ENCODE peak calls at places on chromosomes 16 and 17, in seven cellular contexts. Q is fibroblast of the aortic adventitia, A is AG10803, R is BE2C, F is GM23338, O is cardiac muscle cell, B is iPS DF 6.9. K is an unnamed sample.
A peak's percentile ranks its signal among the peaks of the same experiment; 100 is the strongest.

GRCh38 chr17:40355123-40355803 is 9.3 kb downstream of the GJD3 start:
- DNase-seq in Q (peak; percentile 45), A (peak; percentile 43), R (peak; percentile 90), F (peak; percentile 88), O (peak; percentile 68), B (no peak), K (peak; percentile 80)

GRCh38 chr17:51166987-51167931 is 1.0 kb downstream of the NME2 start:
- DNase-seq in Q (peak; percentile 31), A (peak; percentile 20), R (peak; percentile 85), F (peak; percentile 66), O (peak; percentile 55), B (no peak), K (peak; percentile 53)

GRCh38 chr16:80142276-80142675 is 398.5 kb upstream of the DYNLRB2 start:
- DNase-seq in Q (no peak), A (peak; percentile 57), R (no peak), F (no peak), O (no peak), B (no peak), K (no peak)

GRCh38 chr17:34171245-34171818 is 83.8 kb upstream of the CCL2 start:
- DNase-seq in Q (peak; percentile 62), A (peak; percentile 44), R (peak; percentile 72), F (peak; percentile 88), O (peak; percentile 79), B (peak; percentile 71), K (peak; percentile 63)

GRCh38 chr17:72618018-72618509 is 474.4 kb downstream of the SLC39A11 start:
- DNase-seq in Q (no peak), A (no peak), R (peak; percentile 87), F (no peak), O (peak; percentile 28), B (no peak), K (peak; percentile 83)

GRCh38 chr17:28726396-28726911 is 421 bp upstream of the TLCD1 start:
- DNase-seq in Q (peak; percentile 47), A (peak; percentile 32), R (peak; percentile 60), F (peak; percentile 83), O (peak; percentile 61), B (no peak), K (peak; percentile 69)

GRCh38 chr17:68356520-68356919 is 65.2 kb downstream of the ARSG start:
- DNase-seq in Q (no peak), A (no peak), R (no peak), F (no peak), O (no peak), B (no peak), K (no peak)

GRCh38 chr16:56610017-56610608 is 1.7 kb downstream of the MT2A start:
- DNase-seq in Q (peak; percentile 90), A (peak; percentile 89), R (no peak), F (no peak), O (peak; percentile 85), B (no peak), K (peak; percentile 47)

GRCh38 chr17:76369804-76370203 is 14.6 kb upstream of the SPHK1 start:
- DNase-seq in Q (no peak), A (no peak), R (peak; percentile 39), F (no peak), O (no peak), B (no peak), K (no peak)

GRCh38 chr17:39737761-39738567 is at the start of gene GRB7:
- DNase-seq in Q (no peak), A (no peak), R (no peak), F (peak; percentile 82), O (no peak), B (no peak), K (peak; percentile 94)

GRCh38 chr17:46865100-46865499 is 13.7 kb downstream of the WNT9B start:
- DNase-seq in Q (no peak), A (peak; percentile 86), R (no peak), F (peak; percentile 38), O (peak; percentile 9), B (no peak), K (no peak)

GRCh38 chr17:46809110-46809571 is 9.4 kb downstream of the WNT3 start:
- DNase-seq in Q (no peak), A (no peak), R (peak; percentile 83), F (peak; percentile 70), O (no peak), B (no peak), K (no peak)

GRCh38 chr17:7307686-7308624 is 527 bp downstream of the EIF5A start:
- DNase-seq in Q (peak; percentile 34), A (peak; percentile 39), R (peak; percentile 46), F (peak; percentile 64), O (peak; percentile 56), B (no peak), K (peak; percentile 51)

GRCh38 chr17:40515491-40516041 is 14.1 kb upstream of the TNS4 start:
- DNase-seq in Q (no peak), A (no peak), R (no peak), F (no peak), O (no peak), B (no peak), K (no peak)

GRCh38 chr17:22310717-22311686 is 618.7 kb downstream of the KCNJ18 start:
- DNase-seq in Q (no peak), A (no peak), R (peak; percentile 76), F (peak; percentile 4), O (no peak), B (peak; percentile 37), K (no peak)

GRCh38 chr16:81473066-81473488 is 28.5 kb downstream of the CMIP start:
- DNase-seq in Q (no peak), A (no peak), R (no peak), F (peak; percentile 22), O (no peak), B (no peak), K (no peak)

GRCh38 chr17:4175921-4176802 is 33.2 kb downstream of the CYB5D2 start:
- DNase-seq in Q (no peak), A (no peak), R (no peak), F (no peak), O (no peak), B (no peak), K (no peak)

GRCh38 chr17:81371910-81372760 is 23.1 kb upstream of the BAHCC1 start:
- DNase-seq in Q (peak; percentile 50), A (peak; percentile 54), R (peak; percentile 56), F (peak; percentile 63), O (peak; percentile 62), B (no peak), K (no peak)

GRCh38 chr17:36665417-36665816 is 64.0 kb downstream of the MRM1 start:
- DNase-seq in Q (no peak), A (no peak), R (no peak), F (no peak), O (no peak), B (no peak), K (no peak)

GRCh38 chr17:51487947-51488346 is 227.6 kb downstream of the UTP18 start:
- DNase-seq in Q (no peak), A (no peak), R (peak; percentile 31), F (peak; percentile 82), O (no peak), B (peak; percentile 58), K (no peak)

GRCh38 chr17:45020354-45021138 is 30.9 kb downstream of the DCAKD start:
- DNase-seq in Q (peak; percentile 16), A (peak; percentile 30), R (peak; percentile 60), F (peak; percentile 82), O (peak; percentile 66), B (no peak), K (peak; percentile 45)

GRCh38 chr16:17544785-17545184 is 74.0 kb upstream of the XYLT1 start:
- DNase-seq in Q (no peak), A (no peak), R (peak; percentile 18), F (peak; percentile 81), O (no peak), B (peak; percentile 45), K (no peak)

GRCh38 chr17:70780031-70780430 is 610.7 kb downstream of the KCNJ2 start:
- DNase-seq in Q (no peak), A (peak; percentile 15), R (no peak), F (no peak), O (peak; percentile 37), B (no peak), K (no peak)

GRCh38 chr16:4115209-4115940 is 867 bp downstream of the ADCY9 start:
- DNase-seq in Q (peak; percentile 70), A (peak; percentile 72), R (peak; percentile 76), F (peak; percentile 71), O (peak; percentile 84), B (no peak), K (peak; percentile 54)

GRCh38 chr17:45852535-45853297 is 8.0 kb downstream of the SPPL2C start:
- DNase-seq in Q (peak; percentile 71), A (peak; percentile 48), R (peak; percentile 74), F (peak; percentile 86), O (peak; percentile 69), B (peak; percentile 45), K (peak; percentile 63)

GRCh38 chr16:9823510-9823909 is 358.7 kb downstream of the GRIN2A start:
- DNase-seq in Q (peak; percentile 85), A (no peak), R (no peak), F (no peak), O (no peak), B (no peak), K (no peak)

GRCh38 chr16:9818702-9819101 is 363.5 kb downstream of the GRIN2A start:
- DNase-seq in Q (no peak), A (no peak), R (no peak), F (no peak), O (no peak), B (no peak), K (no peak)

GRCh38 chr16:9821970-9822369 is 360.3 kb downstream of the GRIN2A start:
- DNase-seq in Q (no peak), A (no peak), R (no peak), F (peak; percentile 47), O (no peak), B (no peak), K (no peak)

GRCh38 chr16:9821331-9821730 is 360.9 kb downstream of the GRIN2A start:
- DNase-seq in Q (no peak), A (no peak), R (no peak), F (no peak), O (no peak), B (no peak), K (no peak)

GRCh38 chr16:9820481-9821246 is 361.6 kb downstream of the GRIN2A start:
- DNase-seq in Q (no peak), A (no peak), R (no peak), F (peak; percentile 95), O (no peak), B (peak; percentile 87), K (no peak)
- H3K4me3 ChIP-seq in Q (no peak overlapping the region), A (no peak overlapping the region), R (no peak overlapping the region), F (no peak overlapping the region), O (no peak overlapping the region), B (no peak overlapping the region), K (no peak overlapping the region)

GRCh38 chr16:88974641-88975215 is 2.3 kb downstream of the CBFA2T3 start:
- DNase-seq in Q (no peak), A (no peak), R (no peak), F (no peak), O (no peak), B (no peak), K (no peak)
- H3K4me3 ChIP-seq in Q (no peak overlapping the region), A (no peak overlapping the region), R (no peak overlapping the region), F (no peak overlapping the region), O (no peak overlapping the region), B (no peak overlapping the region), K (no peak overlapping the region)

DNA sequence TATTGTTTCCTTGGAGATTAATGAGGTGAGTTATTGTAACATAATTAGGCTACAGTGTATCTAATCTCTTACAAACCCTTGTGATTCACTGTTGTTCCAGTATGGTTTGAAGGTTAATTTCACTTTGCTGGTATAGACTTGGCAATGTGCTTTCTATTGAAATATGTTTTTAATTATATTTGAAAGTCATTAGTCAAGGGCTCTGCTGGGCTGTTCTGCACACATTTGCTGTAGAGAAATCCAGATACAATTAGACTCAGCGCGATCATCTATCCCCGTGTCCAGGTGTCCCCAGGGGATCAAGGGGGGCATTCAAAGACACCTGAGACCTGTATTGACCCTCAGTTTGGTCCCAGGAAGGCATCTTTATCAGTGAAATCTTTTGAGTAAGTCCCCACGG is 624.6 kb upstream of the EEF2KMT start:
- DNase-seq in Q (no peak), A (no peak), R (peak; percentile 8), F (no peak), O (no peak), B (no peak), K (no peak)
- H3K4me3 ChIP-seq in Q (no peak overlapping the region), A (no peak overlapping the region), R (no peak overlapping the region), F (no peak overlapping the region), O (no peak overlapping the region), B (no peak overlapping the region), K (no peak overlapping the region)

GRCh38 chr16:2963611-2964415 is at the start of gene KREMEN2:
- DNase-seq in Q (no peak), A (no peak), R (peak; percentile 96), F (peak; percentile 86), O (no peak), B (no peak), K (no peak)
- H3K4me3 ChIP-seq in Q (no peak within 1 kb of the TSS), A (peak within 1 kb of the TSS; percentile 20), R (peak within 1 kb of the TSS; percentile 81), F (peak within 1 kb of the TSS; percentile 83), O (peak within 1 kb of the TSS; percentile 30), B (peak within 1 kb of the TSS; percentile 68), K (peak within 1 kb of the TSS; percentile 36)